ENCODE peak calls at places on chromosome 11, in four cellular contexts. One of them, this sample, is unnamed.

GRCh38 chr11:134418119-134418840 is 6.2 kb upstream of the B3GAT1 start:
- DNase-seq in mesendoderm: no peak
- DNase-seq in IMR-90: peak; percentile 3
- DNase-seq in H1: no peak
- DNase-seq in this sample: no peak

GRCh38 chr11:12914401-12914912 is 94.7 kb upstream of the RASSF10 start:
- DNase-seq in mesendoderm: peak; percentile 94
- DNase-seq in IMR-90: peak; percentile 33
- DNase-seq in H1: peak; percentile 87
- DNase-seq in this sample: peak; percentile 96

GRCh38 chr11:59556883-59557205 is 45.5 kb downstream of the OR4D9 start:
- DNase-seq in H1: no peak
- DNase-seq in IMR-90: no peak
- DNase-seq in mesendoderm: no peak
- DNase-seq in this sample: peak; percentile 40

GRCh38 chr11:125305346-125305745 is 140.8 kb downstream of the PKNOX2 start:
- DNase-seq in H1: no peak
- DNase-seq in mesendoderm: no peak
- DNase-seq in IMR-90: no peak
- DNase-seq in this sample: no peak

GRCh38 chr11:394034-394857 is at the start of gene PKP3:
- DNase-seq in IMR-90: peak; percentile 60
- DNase-seq in mesendoderm: peak; percentile 81
- DNase-seq in H1: peak; percentile 38
- DNase-seq in this sample: peak; percentile 88

GRCh38 chr11:16880184-16880583 is 134.0 kb downstream of the PLEKHA7 start:
- DNase-seq in IMR-90: no peak
- DNase-seq in H1: no peak
- DNase-seq in mesendoderm: no peak
- DNase-seq in this sample: no peak

GRCh38 chr11:118152552-118153471 is at the start of gene SCN4B:
- DNase-seq in H1: no peak
- DNase-seq in mesendoderm: peak; percentile 83
- DNase-seq in IMR-90: peak; percentile 20
- DNase-seq in this sample: peak; percentile 81

GRCh38 chr11:44304091-44305084 is 5.6 kb downstream of the ALX4 start:
- DNase-seq in IMR-90: no peak
- DNase-seq in H1: no peak
- DNase-seq in mesendoderm: peak; percentile 65
- DNase-seq in this sample: peak; percentile 60

GRCh38 chr11:15935370-15935769 is 421.0 kb downstream of the SOX6 start:
- DNase-seq in IMR-90: no peak
- DNase-seq in mesendoderm: no peak
- DNase-seq in H1: no peak
- DNase-seq in this sample: no peak

GRCh38 chr11:479311-479710 is 27.7 kb downstream of the RNH1 start:
- DNase-seq in IMR-90: no peak
- DNase-seq in H1: no peak
- DNase-seq in mesendoderm: no peak
- DNase-seq in this sample: no peak

GRCh38 chr11:74134661-74135515 is 35.9 kb downstream of the C2CD3 start:
- DNase-seq in H1: no peak
- DNase-seq in mesendoderm: no peak
- DNase-seq in IMR-90: peak; percentile 32
- DNase-seq in this sample: no peak

GRCh38 chr11:1516273-1517067 is 29.9 kb upstream of the MOB2 start:
- DNase-seq in H1: no peak
- DNase-seq in IMR-90: peak; percentile 61
- DNase-seq in mesendoderm: no peak
- DNase-seq in this sample: no peak

GRCh38 chr11:64373598-64373974 is 14.6 kb downstream of the RPS6KA4 start:
- DNase-seq in H1: no peak
- DNase-seq in IMR-90: no peak
- DNase-seq in mesendoderm: no peak
- DNase-seq in this sample: no peak

GRCh38 chr11:74000307-74000630 is 8.6 kb downstream of the UCP3 start:
- DNase-seq in mesendoderm: no peak
- DNase-seq in IMR-90: no peak
- DNase-seq in H1: no peak
- DNase-seq in this sample: no peak

GRCh38 chr11:85170184-85170583 is 457.0 kb downstream of the DLG2 start:
- DNase-seq in mesendoderm: peak; percentile 78
- DNase-seq in H1: peak; percentile 13
- DNase-seq in IMR-90: peak; percentile 43
- DNase-seq in this sample: no peak

GRCh38 chr11:20029193-20029592 is 131.1 kb downstream of the DBX1 start:
- DNase-seq in H1: no peak
- DNase-seq in mesendoderm: no peak
- DNase-seq in IMR-90: no peak
- DNase-seq in this sample: no peak

GRCh38 chr11:1639102-1639620 is 9.6 kb downstream of the KRTAP5-5 start:
- DNase-seq in mesendoderm: no peak
- DNase-seq in H1: no peak
- DNase-seq in IMR-90: no peak
- DNase-seq in this sample: no peak

GRCh38 chr11:17371614-17372013 is 16.8 kb downstream of the KCNJ11 start:
- DNase-seq in IMR-90: peak; percentile 53
- DNase-seq in mesendoderm: peak; percentile 56
- DNase-seq in H1: no peak
- DNase-seq in this sample: no peak

GRCh38 chr11:2180347-2180746 is 8.7 kb upstream of the TH start:
- DNase-seq in H1: no peak
- DNase-seq in mesendoderm: no peak
- DNase-seq in IMR-90: no peak
- DNase-seq in this sample: no peak

GRCh38 chr11:56509439-56509838 is 18.3 kb upstream of the OR5M8 start:
- DNase-seq in H1: no peak
- DNase-seq in mesendoderm: no peak
- DNase-seq in IMR-90: no peak
- DNase-seq in this sample: no peak

GRCh38 chr11:112697779-112698178 is 263.4 kb upstream of the NCAM1 start:
- DNase-seq in H1: no peak
- DNase-seq in mesendoderm: no peak
- DNase-seq in IMR-90: no peak
- DNase-seq in this sample: no peak
- H4K5ac ChIP-seq in H1: no peak overlapping the region
- H4K5ac ChIP-seq in mesendoderm: no peak overlapping the region
- H4K5ac ChIP-seq in IMR-90: no peak overlapping the region
- H4K5ac ChIP-seq in this sample: no peak overlapping the region

DNA sequence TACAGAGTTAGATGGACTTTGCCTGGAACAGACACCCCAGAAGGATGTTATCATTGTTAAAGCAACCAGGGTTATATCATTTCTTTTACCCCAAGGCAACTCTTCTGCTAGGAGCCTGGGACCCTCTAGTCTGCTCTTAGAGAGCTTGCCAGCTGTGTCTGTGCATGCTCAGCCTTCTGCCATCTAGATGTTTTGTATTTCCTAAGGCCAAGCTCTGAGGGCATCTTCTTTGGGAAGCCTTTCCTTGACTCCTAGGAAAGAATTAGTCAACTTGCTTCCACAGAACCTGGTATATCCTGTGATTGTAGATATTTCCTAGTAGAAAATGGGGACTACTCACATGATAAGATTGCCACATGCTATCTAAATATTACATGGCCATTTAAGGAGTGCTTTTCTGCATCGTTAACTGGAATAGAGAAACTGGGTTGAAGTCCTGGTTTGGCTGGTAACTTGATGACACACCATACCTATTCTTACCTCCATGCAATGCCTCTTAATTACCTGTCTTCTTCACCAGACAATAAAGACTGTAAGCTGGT is 87.6 kb downstream of the STIM1 start:
- DNase-seq in mesendoderm: no peak
- DNase-seq in IMR-90: no peak
- DNase-seq in H1: no peak
- DNase-seq in this sample: no peak
- H4K5ac ChIP-seq in mesendoderm: no peak overlapping the region
- H4K5ac ChIP-seq in IMR-90: no peak overlapping the region
- H4K5ac ChIP-seq in H1: no peak overlapping the region
- H4K5ac ChIP-seq in this sample: no peak overlapping the region

GRCh38 chr11:103085758-103086365 is 6.1 kb downstream of the DCUN1D5 start:
- DNase-seq in mesendoderm: no peak
- DNase-seq in H1: no peak
- DNase-seq in IMR-90: peak; percentile 1
- DNase-seq in this sample: no peak

GRCh38 chr11:103091024-103091423 is 936 bp downstream of the DCUN1D5 start:
- DNase-seq in mesendoderm: peak; percentile 45
- DNase-seq in H1: no peak
- DNase-seq in IMR-90: peak; percentile 4
- DNase-seq in this sample: no peak

GRCh38 chr11:103091441-103091809 is 535 bp downstream of the DCUN1D5 start:
- DNase-seq in IMR-90: peak; percentile 41
- DNase-seq in H1: no peak
- DNase-seq in mesendoderm: peak; percentile 62
- DNase-seq in this sample: peak; percentile 39

GRCh38 chr11:103091810-103092524 is at the start of gene DCUN1D5:
- DNase-seq in IMR-90: peak; percentile 94
- DNase-seq in H1: peak; percentile 91
- DNase-seq in mesendoderm: peak; percentile 97
- DNase-seq in this sample: peak; percentile 98

GRCh38 chr11:103086461-103086860 is 5.5 kb downstream of the DCUN1D5 start:
- DNase-seq in H1: no peak
- DNase-seq in IMR-90: peak; percentile 36
- DNase-seq in mesendoderm: no peak
- DNase-seq in this sample: no peak
- H4K5ac ChIP-seq in H1: no peak overlapping the region
- H4K5ac ChIP-seq in IMR-90: no peak overlapping the region
- H4K5ac ChIP-seq in mesendoderm: no peak overlapping the region
- H4K5ac ChIP-seq in this sample: no peak overlapping the region

DNA sequence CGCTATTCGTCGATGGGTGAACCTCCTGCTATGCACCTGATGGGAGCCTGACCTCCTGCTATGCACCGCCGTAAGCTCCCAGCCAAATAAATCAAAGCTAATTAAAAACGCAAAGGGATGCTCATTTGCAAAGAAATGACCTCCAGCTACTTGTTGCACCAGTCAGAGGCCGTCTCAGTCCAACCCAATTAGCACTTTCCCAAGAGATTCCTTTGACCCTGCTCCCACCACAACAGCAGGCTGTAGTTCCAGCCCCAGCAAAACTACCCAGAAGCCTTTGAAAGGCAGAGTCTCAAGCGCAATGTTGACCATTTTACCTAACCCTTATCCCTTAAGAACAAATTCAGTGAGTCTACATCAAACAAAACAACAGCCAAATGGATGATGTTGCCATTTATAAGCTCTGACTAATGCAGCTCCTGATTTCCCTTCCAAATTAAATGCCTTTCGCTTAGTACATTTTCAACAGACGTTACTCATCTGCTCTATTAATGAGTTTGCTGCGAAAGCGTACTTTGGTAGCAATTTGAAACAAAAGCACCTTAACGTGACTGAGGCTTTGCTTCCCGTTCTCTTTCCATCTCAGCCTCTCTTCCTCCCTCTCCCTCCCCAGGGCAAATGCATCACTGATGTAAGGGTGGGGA is 17.2 kb upstream of the BSX start:
- DNase-seq in mesendoderm: peak; percentile 46
- DNase-seq in H1: no peak
- DNase-seq in IMR-90: no peak
- DNase-seq in this sample: no peak
- H4K5ac ChIP-seq in mesendoderm: peak overlapping the region; percentile 44
- H4K5ac ChIP-seq in H1: no peak overlapping the region
- H4K5ac ChIP-seq in IMR-90: no peak overlapping the region
- H4K5ac ChIP-seq in this sample: no peak overlapping the region

GRCh38 chr11:62954478-62954877 is 30.3 kb downstream of the SLC22A6 start:
- DNase-seq in IMR-90: no peak
- DNase-seq in H1: no peak
- DNase-seq in mesendoderm: no peak
- DNase-seq in this sample: no peak

GRCh38 chr11:62948765-62949320 is 27.7 kb upstream of the CHRM1 start:
- DNase-seq in IMR-90: no peak
- DNase-seq in H1: no peak
- DNase-seq in mesendoderm: no peak
- DNase-seq in this sample: no peak

GRCh38 chr11:62957147-62957546 is 27.6 kb downstream of the SLC22A6 start:
- DNase-seq in IMR-90: no peak
- DNase-seq in mesendoderm: no peak
- DNase-seq in H1: no peak
- DNase-seq in this sample: no peak

GRCh38 chr11:62958547-62959071 is 26.2 kb downstream of the SLC22A6 start:
- DNase-seq in mesendoderm: no peak
- DNase-seq in H1: no peak
- DNase-seq in IMR-90: peak; percentile 21
- DNase-seq in this sample: no peak

GRCh38 chr11:62953811-62954210 is 31.0 kb downstream of the SLC22A6 start:
- DNase-seq in IMR-90: peak; percentile 53
- DNase-seq in H1: no peak
- DNase-seq in mesendoderm: no peak
- DNase-seq in this sample: no peak
- H4K5ac ChIP-seq in IMR-90: no peak overlapping the region
- H4K5ac ChIP-seq in H1: no peak overlapping the region
- H4K5ac ChIP-seq in mesendoderm: no peak overlapping the region
- H4K5ac ChIP-seq in this sample: no peak overlapping the region

GRCh38 chr11:70772950-70773349 is 374.6 kb downstream of the CTTN start:
- DNase-seq in IMR-90: no peak
- DNase-seq in mesendoderm: peak; percentile 63
- DNase-seq in H1: no peak
- DNase-seq in this sample: no peak
- H4K5ac ChIP-seq in IMR-90: no peak overlapping the region
- H4K5ac ChIP-seq in mesendoderm: no peak overlapping the region
- H4K5ac ChIP-seq in H1: no peak overlapping the region
- H4K5ac ChIP-seq in this sample: no peak overlapping the region